ENCODE peak calls at places on chromosomes 3 and 15, in seven cellular contexts. U is effector memory CD8-positive, alpha-beta T cell; O is activated T-cell treated with anti-CD3 and anti-CD28 coated beads, Interleukin-2, amount 50 U/mL, for 72 hours; Q is activated naive CD4-positive, alpha-beta T cell treated with anti-CD3 and anti-CD28 coated beads, Interleukin-2, amount 50 U/mL, for 72 hours; H is activated CD4-positive, alpha-beta T cell treated with anti-CD3 and anti-CD28 coated beads for 36 hours; F is activated CD8-positive, alpha-beta memory T cell treated with anti-CD3 and anti-CD28 coated beads, Interleukin-2, amount 10 ng/mL, durations not matched to agents 7 days and 5 days; G is HCT116. X is an unnamed sample.

GRCh38 chr3:66326340-66326739 is 105.5 kb downstream of the SLC25A26 start:
- ATAC-seq in O (no peak), H (no peak), Q (no peak), G (no peak), U (no peak), F (no peak), X (no peak)

GRCh38 chr3:32759342-32759741 is 58.5 kb upstream of the TRIM71 start:
- ATAC-seq in H (no peak), Q (no peak), F (no peak), U (no peak), O (no peak), G (no peak), X (no peak)

GRCh38 chr15:25508369-25509002 is 69.7 kb upstream of the UBE3A start:
- ATAC-seq in Q (no peak), F (no peak), H (no peak), G (no peak), O (no peak), U (no peak), X (no peak)

GRCh38 chr3:186021673-186022362 is 84.0 kb upstream of the TRA2B start:
- ATAC-seq in Q (no peak), F (no peak), H (no peak), G (no peak), O (no peak), U (no peak), X (no peak)

GRCh38 chr3:73656241-73656890 is 31.6 kb upstream of the PDZRN3 start:
- ATAC-seq in Q (no peak), H (no peak), U (no peak), F (no peak), O (no peak), G (no peak), X (no peak)

GRCh38 chr3:18401298-18401961 is 23.7 kb downstream of the SATB1 start:
- ATAC-seq in Q (peak), G (no peak), O (peak), U (no peak), H (peak), F (peak), X (no peak)

GRCh38 chr3:73245459-73245858 is 184.0 kb downstream of the EBLN2 start:
- ATAC-seq in O (no peak), F (no peak), G (no peak), U (no peak), H (no peak), Q (no peak), X (no peak)

GRCh38 chr15:85419200-85419599 is 38.8 kb downstream of the AKAP13 start:
- ATAC-seq in O (peak), G (no peak), U (no peak), F (no peak), H (peak), Q (peak), X (no peak)

GRCh38 chr15:57395292-57395691 is 19.0 kb downstream of the CGNL1 start:
- ATAC-seq in H (no peak), G (no peak), Q (no peak), O (no peak), U (no peak), F (no peak), X (peak)

GRCh38 chr15:89963301-89964288 is 37.5 kb upstream of the ZNF710 start:
- ATAC-seq in G (no peak), H (no peak), Q (no peak), F (no peak), U (no peak), O (no peak), X (no peak)

GRCh38 chr3:52024765-52025452 is 29.2 kb upstream of the RPL29 start:
- ATAC-seq in F (no peak), G (no peak), H (no peak), U (no peak), Q (no peak), O (no peak), X (no peak)

GRCh38 chr3:58058654-58059263 is 50.5 kb downstream of the FLNB start:
- ATAC-seq in F (no peak), O (no peak), G (no peak), Q (no peak), H (no peak), U (no peak), X (no peak)

GRCh38 chr3:64184621-64185020 is 40.6 kb downstream of the PRICKLE2 start:
- ATAC-seq in H (no peak), U (no peak), O (no peak), G (no peak), F (no peak), Q (no peak), X (no peak)

GRCh38 chr3:52530918-52531635 is 2.6 kb downstream of the NT5DC2 start:
- ATAC-seq in G (no peak), Q (no peak), O (no peak), U (no peak), F (no peak), H (no peak), X (no peak)

GRCh38 chr15:72740202-72740601 is 43.4 kb downstream of the ADPGK start:
- ATAC-seq in F (peak), O (peak), G (no peak), U (peak), H (peak), Q (peak), X (peak)

GRCh38 chr3:161558256-161558655 is 61.6 kb downstream of the OTOL1 start:
- ATAC-seq in Q (no peak), G (no peak), H (no peak), F (no peak), O (no peak), U (no peak), X (no peak)

GRCh38 chr3:152650177-152650576 is 184.8 kb upstream of the P2RY1 start:
- ATAC-seq in U (no peak), F (no peak), G (no peak), Q (no peak), O (no peak), H (no peak), X (no peak)

GRCh38 chr15:96764946-96765345 is 434.4 kb downstream of the NR2F2 start:
- ATAC-seq in G (no peak), U (no peak), O (no peak), Q (no peak), H (no peak), F (no peak), X (no peak)